ENCODE peak calls at places on chromosomes 2 and 18, in six cellular contexts. One of them, this sample, is unnamed.

GRCh38 chr2:156430978-156431358 is 5.2 kb upstream of the GPD2 start:
- DNase-seq in MM.1S: peak; percentile 55
- DNase-seq in neural progenitor cell: no peak
- DNase-seq in PC-3: peak; percentile 90
- DNase-seq in HCT116: no peak
- DNase-seq in SK-N-SH: no peak
- DNase-seq in this sample: peak; percentile 72

GRCh38 chr2:199704358-199705238 is 146.4 kb downstream of the FTCDNL1 start:
- DNase-seq in MM.1S: peak; percentile 38
- DNase-seq in neural progenitor cell: peak; percentile 51
- DNase-seq in PC-3: peak; percentile 74
- DNase-seq in HCT116: peak; percentile 36
- DNase-seq in SK-N-SH: no peak
- DNase-seq in this sample: peak; percentile 57

GRCh38 chr2:45119855-45120254 is 110.6 kb upstream of the SIX2 start:
- DNase-seq in MM.1S: no peak
- DNase-seq in neural progenitor cell: no peak
- DNase-seq in PC-3: peak; percentile 93
- DNase-seq in HCT116: no peak
- DNase-seq in SK-N-SH: no peak
- DNase-seq in this sample: peak; percentile 72

GRCh38 chr18:42078711-42079110 is 123.7 kb downstream of the PIK3C3 start:
- DNase-seq in MM.1S: no peak
- DNase-seq in neural progenitor cell: no peak
- DNase-seq in PC-3: no peak
- DNase-seq in HCT116: no peak
- DNase-seq in SK-N-SH: no peak
- DNase-seq in this sample: no peak

GRCh38 chr18:63965716-63966330 is 4.1 kb upstream of the SERPINB8 start:
- DNase-seq in MM.1S: no peak
- DNase-seq in neural progenitor cell: no peak
- DNase-seq in PC-3: no peak
- DNase-seq in HCT116: no peak
- DNase-seq in SK-N-SH: no peak
- DNase-seq in this sample: peak; percentile 86

GRCh38 chr2:22683911-22684310 is 701.1 kb upstream of the KLHL29 start:
- DNase-seq in MM.1S: no peak
- DNase-seq in neural progenitor cell: no peak
- DNase-seq in PC-3: no peak
- DNase-seq in HCT116: no peak
- DNase-seq in SK-N-SH: no peak
- DNase-seq in this sample: no peak

GRCh38 chr2:48572797-48573196 is 42.8 kb downstream of the STON1 start:
- DNase-seq in MM.1S: no peak
- DNase-seq in neural progenitor cell: peak; percentile 59
- DNase-seq in PC-3: no peak
- DNase-seq in HCT116: no peak
- DNase-seq in SK-N-SH: peak; percentile 50
- DNase-seq in this sample: no peak

GRCh38 chr18:22091341-22091740 is 78.0 kb upstream of the GATA6 start:
- DNase-seq in MM.1S: no peak
- DNase-seq in neural progenitor cell: no peak
- DNase-seq in PC-3: no peak
- DNase-seq in HCT116: no peak
- DNase-seq in SK-N-SH: no peak
- DNase-seq in this sample: no peak

GRCh38 chr2:192148620-192149321 is 46.0 kb downstream of the TMEFF2 start:
- DNase-seq in MM.1S: no peak
- DNase-seq in neural progenitor cell: no peak
- DNase-seq in PC-3: no peak
- DNase-seq in HCT116: no peak
- DNase-seq in SK-N-SH: no peak
- DNase-seq in this sample: peak; percentile 68

GRCh38 chr2:203510256-203510940 is 24.7 kb downstream of the RAPH1 start:
- DNase-seq in MM.1S: no peak
- DNase-seq in neural progenitor cell: no peak
- DNase-seq in PC-3: no peak
- DNase-seq in HCT116: no peak
- DNase-seq in SK-N-SH: no peak
- DNase-seq in this sample: no peak

GRCh38 chr2:169662744-169663143 is 31.5 kb downstream of the CFAP210 start:
- DNase-seq in MM.1S: no peak
- DNase-seq in neural progenitor cell: no peak
- DNase-seq in PC-3: no peak
- DNase-seq in HCT116: no peak
- DNase-seq in SK-N-SH: no peak
- DNase-seq in this sample: no peak

GRCh38 chr2:95278051-95278471 is 3.8 kb downstream of the PROM2 start:
- DNase-seq in MM.1S: no peak
- DNase-seq in neural progenitor cell: no peak
- DNase-seq in PC-3: peak; percentile 94
- DNase-seq in HCT116: peak; percentile 48
- DNase-seq in SK-N-SH: no peak
- DNase-seq in this sample: peak; percentile 89

GRCh38 chr2:200494048-200494447 is 15.8 kb downstream of the KCTD18 start:
- DNase-seq in MM.1S: no peak
- DNase-seq in neural progenitor cell: no peak
- DNase-seq in PC-3: no peak
- DNase-seq in HCT116: no peak
- DNase-seq in SK-N-SH: no peak
- DNase-seq in this sample: no peak

GRCh38 chr2:69797836-69798465 is 31.5 kb upstream of the GMCL1 start:
- DNase-seq in MM.1S: no peak
- DNase-seq in neural progenitor cell: no peak
- DNase-seq in PC-3: peak; percentile 59
- DNase-seq in HCT116: no peak
- DNase-seq in SK-N-SH: no peak
- DNase-seq in this sample: peak; percentile 60

GRCh38 chr2:101788995-101789970 is 91.8 kb downstream of the MAP4K4 start:
- DNase-seq in MM.1S: no peak
- DNase-seq in neural progenitor cell: no peak
- DNase-seq in PC-3: peak; percentile 38
- DNase-seq in HCT116: no peak
- DNase-seq in SK-N-SH: no peak
- DNase-seq in this sample: no peak

GRCh38 chr2:38535745-38536506 is 66.8 kb downstream of the HNRNPLL start:
- DNase-seq in MM.1S: peak; percentile 75
- DNase-seq in neural progenitor cell: peak; percentile 93
- DNase-seq in PC-3: peak; percentile 80
- DNase-seq in HCT116: peak; percentile 37
- DNase-seq in SK-N-SH: peak; percentile 97
- DNase-seq in this sample: peak; percentile 87

GRCh38 chr2:227228061-227228667 is 63.7 kb downstream of the COL4A3 start:
- DNase-seq in MM.1S: no peak
- DNase-seq in neural progenitor cell: no peak
- DNase-seq in PC-3: peak; percentile 49
- DNase-seq in HCT116: no peak
- DNase-seq in SK-N-SH: peak; percentile 69
- DNase-seq in this sample: peak; percentile 77

GRCh38 chr2:228548230-228548629 is 366.7 kb upstream of the SPHKAP start:
- DNase-seq in MM.1S: no peak
- DNase-seq in neural progenitor cell: no peak
- DNase-seq in PC-3: peak; percentile 60
- DNase-seq in HCT116: no peak
- DNase-seq in SK-N-SH: no peak
- DNase-seq in this sample: peak; percentile 59

GRCh38 chr2:37579314-37579713 is 92.1 kb downstream of the CDC42EP3 start:
- DNase-seq in MM.1S: no peak
- DNase-seq in neural progenitor cell: no peak
- DNase-seq in PC-3: no peak
- DNase-seq in HCT116: no peak
- DNase-seq in SK-N-SH: no peak
- DNase-seq in this sample: no peak

GRCh38 chr2:102621630-102622029 is 2.3 kb downstream of the SLC9A2 start:
- DNase-seq in MM.1S: no peak
- DNase-seq in neural progenitor cell: no peak
- DNase-seq in PC-3: peak; percentile 52
- DNase-seq in HCT116: no peak
- DNase-seq in SK-N-SH: no peak
- DNase-seq in this sample: no peak

GRCh38 chr18:11902522-11903292 is 5.4 kb downstream of the MPPE1 start:
- DNase-seq in MM.1S: no peak
- DNase-seq in neural progenitor cell: no peak
- DNase-seq in PC-3: peak; percentile 37
- DNase-seq in HCT116: no peak
- DNase-seq in SK-N-SH: no peak
- DNase-seq in this sample: peak; percentile 39

GRCh38 chr2:220787251-220787650 is 784.9 kb downstream of the EPHA4 start:
- DNase-seq in MM.1S: no peak
- DNase-seq in neural progenitor cell: no peak
- DNase-seq in PC-3: no peak
- DNase-seq in HCT116: no peak
- DNase-seq in SK-N-SH: no peak
- DNase-seq in this sample: peak; percentile 35

GRCh38 chr18:50880108-50880465 is 1.2 kb downstream of the ME2 start:
- DNase-seq in MM.1S: no peak
- DNase-seq in neural progenitor cell: peak; percentile 15
- DNase-seq in PC-3: no peak
- DNase-seq in HCT116: no peak
- DNase-seq in SK-N-SH: peak; percentile 15
- DNase-seq in this sample: no peak

GRCh38 chr2:204234879-204235278 is 298.3 kb downstream of the ICOS start:
- DNase-seq in MM.1S: no peak
- DNase-seq in neural progenitor cell: no peak
- DNase-seq in PC-3: no peak
- DNase-seq in HCT116: no peak
- DNase-seq in SK-N-SH: no peak
- DNase-seq in this sample: peak; percentile 13

GRCh38 chr2:181684454-181685149 is 4.3 kb upstream of the NEUROD1 start:
- DNase-seq in MM.1S: no peak
- DNase-seq in neural progenitor cell: no peak
- DNase-seq in PC-3: no peak
- DNase-seq in HCT116: no peak
- DNase-seq in SK-N-SH: no peak
- DNase-seq in this sample: no peak

GRCh38 chr2:42859801-42860200 is 67.4 kb upstream of the HAAO start:
- DNase-seq in MM.1S: no peak
- DNase-seq in neural progenitor cell: no peak
- DNase-seq in PC-3: no peak
- DNase-seq in HCT116: no peak
- DNase-seq in SK-N-SH: no peak
- DNase-seq in this sample: peak; percentile 41

GRCh38 chr2:184644685-184645084 is 46.4 kb downstream of the ZNF804A start:
- DNase-seq in MM.1S: no peak
- DNase-seq in neural progenitor cell: no peak
- DNase-seq in PC-3: peak; percentile 29
- DNase-seq in HCT116: peak; percentile 6
- DNase-seq in SK-N-SH: peak; percentile 2
- DNase-seq in this sample: peak; percentile 34

GRCh38 chr2:205895981-205896655 is 189.9 kb downstream of the INO80D start:
- DNase-seq in MM.1S: no peak
- DNase-seq in neural progenitor cell: no peak
- DNase-seq in PC-3: no peak
- DNase-seq in HCT116: no peak
- DNase-seq in SK-N-SH: peak; percentile 63
- DNase-seq in this sample: peak; percentile 10

GRCh38 chr2:210593166-210593565 is 36.8 kb downstream of the CPS1 start:
- DNase-seq in MM.1S: no peak
- DNase-seq in neural progenitor cell: no peak
- DNase-seq in PC-3: no peak
- DNase-seq in HCT116: no peak
- DNase-seq in SK-N-SH: no peak
- DNase-seq in this sample: no peak

GRCh38 chr2:212940816-212941215 is 210.6 kb downstream of the IKZF2 start:
- DNase-seq in MM.1S: no peak
- DNase-seq in neural progenitor cell: peak; percentile 83
- DNase-seq in PC-3: peak; percentile 75
- DNase-seq in HCT116: peak; percentile 51
- DNase-seq in SK-N-SH: no peak
- DNase-seq in this sample: peak; percentile 43

GRCh38 chr18:59900222-59901128 is 679 bp downstream of the PMAIP1 start:
- DNase-seq in MM.1S: peak; percentile 68
- DNase-seq in neural progenitor cell: peak; percentile 70
- DNase-seq in PC-3: peak; percentile 70
- DNase-seq in HCT116: no peak
- DNase-seq in SK-N-SH: peak; percentile 68
- DNase-seq in this sample: peak; percentile 71

GRCh38 chr18:12995952-12996477 is 4.9 kb downstream of the CEP192 start:
- DNase-seq in MM.1S: no peak
- DNase-seq in neural progenitor cell: no peak
- DNase-seq in PC-3: no peak
- DNase-seq in HCT116: no peak
- DNase-seq in SK-N-SH: no peak
- DNase-seq in this sample: no peak
- H3K9ac ChIP-seq in MM.1S: no peak overlapping the region
- H3K9ac ChIP-seq in neural progenitor cell: no peak overlapping the region
- H3K9ac ChIP-seq in PC-3: no peak overlapping the region
- H3K9ac ChIP-seq in HCT116: no peak overlapping the region
- H3K9ac ChIP-seq in SK-N-SH: no peak overlapping the region
- H3K9ac ChIP-seq in this sample: no peak overlapping the region

GRCh38 chr18:75066223-75066622 is 142.7 kb downstream of the PTGR3 start:
- DNase-seq in MM.1S: no peak
- DNase-seq in neural progenitor cell: no peak
- DNase-seq in PC-3: no peak
- DNase-seq in HCT116: no peak
- DNase-seq in SK-N-SH: no peak
- DNase-seq in this sample: no peak
- TF ChIP-seq EZH2phosphoT487 in MM.1S: no peak
- TF ChIP-seq EZH2phosphoT487 in neural progenitor cell: no peak
- TF ChIP-seq EZH2phosphoT487 in PC-3: no peak
- TF ChIP-seq EZH2phosphoT487 in HCT116: no peak
- TF ChIP-seq EZH2phosphoT487 in SK-N-SH: no peak
- TF ChIP-seq EZH2phosphoT487 in this sample: no peak

GRCh38 chr2:80363951-80364350 is 59.4 kb upstream of the LRRTM1 start:
- DNase-seq in MM.1S: no peak
- DNase-seq in neural progenitor cell: no peak
- DNase-seq in PC-3: no peak
- DNase-seq in HCT116: no peak
- DNase-seq in SK-N-SH: no peak
- DNase-seq in this sample: no peak
- H3K9ac ChIP-seq in MM.1S: no peak overlapping the region
- H3K9ac ChIP-seq in neural progenitor cell: no peak overlapping the region
- H3K9ac ChIP-seq in PC-3: no peak overlapping the region
- H3K9ac ChIP-seq in HCT116: no peak overlapping the region
- H3K9ac ChIP-seq in SK-N-SH: no peak overlapping the region
- H3K9ac ChIP-seq in this sample: no peak overlapping the region

GRCh38 chr2:3243804-3244203 is 133.8 kb downstream of the EIPR1 start:
- DNase-seq in MM.1S: no peak
- DNase-seq in neural progenitor cell: no peak
- DNase-seq in PC-3: no peak
- DNase-seq in HCT116: no peak
- DNase-seq in SK-N-SH: no peak
- DNase-seq in this sample: no peak

GRCh38 chr2:3246406-3246805 is 131.2 kb downstream of the EIPR1 start:
- DNase-seq in MM.1S: no peak
- DNase-seq in neural progenitor cell: no peak
- DNase-seq in PC-3: no peak
- DNase-seq in HCT116: no peak
- DNase-seq in SK-N-SH: no peak
- DNase-seq in this sample: no peak

GRCh38 chr2:3241971-3242746 is 135.5 kb downstream of the EIPR1 start:
- DNase-seq in MM.1S: no peak
- DNase-seq in neural progenitor cell: no peak
- DNase-seq in PC-3: no peak
- DNase-seq in HCT116: no peak
- DNase-seq in SK-N-SH: no peak
- DNase-seq in this sample: no peak

GRCh38 chr2:3244486-3244885 is 133.1 kb downstream of the EIPR1 start:
- DNase-seq in MM.1S: no peak
- DNase-seq in neural progenitor cell: no peak
- DNase-seq in PC-3: no peak
- DNase-seq in HCT116: no peak
- DNase-seq in SK-N-SH: no peak
- DNase-seq in this sample: no peak

GRCh38 chr2:3242747-3243369 is 134.8 kb downstream of the EIPR1 start:
- DNase-seq in MM.1S: no peak
- DNase-seq in neural progenitor cell: no peak
- DNase-seq in PC-3: no peak
- DNase-seq in HCT116: no peak
- DNase-seq in SK-N-SH: no peak
- DNase-seq in this sample: peak; percentile 30
- TF ChIP-seq EZH2phosphoT487 in MM.1S: no peak
- TF ChIP-seq EZH2phosphoT487 in neural progenitor cell: no peak
- TF ChIP-seq EZH2phosphoT487 in PC-3: no peak
- TF ChIP-seq EZH2phosphoT487 in HCT116: no peak
- TF ChIP-seq EZH2phosphoT487 in SK-N-SH: no peak
- TF ChIP-seq EZH2phosphoT487 in this sample: no peak